ENCODE peak calls at places on chromosome 6, in eight cellular contexts. F is H1, J is SK-N-SH, T is tibial nerve, B is sigmoid colon, V is suprapubic skin, M is HepG2, L is transverse colon. D is an unnamed sample.

GRCh38 chr6:1596088-1596852 is 13.4 kb upstream of the FOXC1 start:
- DNase-seq in F (peak; percentile 87), J (peak; percentile 91), T (no peak), B (peak; percentile 76), V (peak; percentile 91), M (peak; percentile 50), L (peak; percentile 55), D (peak; percentile 57)

GRCh38 chr6:149766156-149766768 is 16.7 kb downstream of the PCMT1 start:
- DNase-seq in F (no peak), J (no peak), T (no peak), B (no peak), V (no peak), M (no peak), L (no peak), D (no peak)

GRCh38 chr6:50543666-50544065 is 169.7 kb upstream of the TFAP2D start:
- DNase-seq in F (no peak), J (no peak), T (no peak), B (no peak), V (no peak), M (no peak), L (no peak), D (no peak)

GRCh38 chr6:152086223-152086873 is 278.9 kb downstream of the ESR1 start:
- DNase-seq in F (no peak), J (no peak), T (no peak), B (no peak), V (no peak), M (no peak), L (no peak), D (no peak)

GRCh38 chr6:126664271-126664670 is 324.4 kb downstream of the CENPW start:
- DNase-seq in F (no peak), J (no peak), T (no peak), B (no peak), V (no peak), M (no peak), L (no peak), D (no peak)

GRCh38 chr6:160197662-160198061 is 61.0 kb downstream of the SLC22A2 start:
- DNase-seq in F (no peak), J (no peak), T (no peak), B (no peak), V (no peak), M (no peak), L (no peak), D (no peak)

GRCh38 chr6:125120054-125120590 is 33.5 kb upstream of the TPD52L1 start:
- DNase-seq in F (no peak), J (no peak), T (no peak), B (no peak), V (no peak), M (no peak), L (no peak), D (no peak)

GRCh38 chr6:166112580-166112979 is 55.1 kb downstream of the TBXT start:
- DNase-seq in F (no peak), J (no peak), T (no peak), B (no peak), V (no peak), M (peak; percentile 15), L (no peak), D (no peak)

GRCh38 chr6:15244605-15245360 is 1.1 kb upstream of the JARID2 start:
- DNase-seq in F (peak; percentile 67), J (no peak), T (peak; percentile 69), B (peak; percentile 95), V (peak; percentile 93), M (peak; percentile 55), L (peak; percentile 84), D (peak; percentile 89)

GRCh38 chr6:131459005-131459404 is 114.0 kb upstream of the ARG1 start:
- DNase-seq in F (no peak), J (no peak), T (no peak), B (no peak), V (no peak), M (no peak), L (no peak), D (no peak)

GRCh38 chr6:39815356-39815755 is 23.2 kb downstream of the DAAM2 start:
- DNase-seq in F (no peak), J (no peak), T (no peak), B (no peak), V (no peak), M (no peak), L (no peak), D (no peak)

GRCh38 chr6:145139451-145139850 is 595.9 kb downstream of the EPM2A start:
- DNase-seq in F (no peak), J (peak; percentile 4), T (no peak), B (no peak), V (no peak), M (no peak), L (no peak), D (no peak)

GRCh38 chr6:147015674-147016073 is 188.5 kb upstream of the STXBP5 start:
- DNase-seq in F (no peak), J (no peak), T (no peak), B (no peak), V (peak; percentile 67), M (no peak), L (no peak), D (no peak)

DNA sequence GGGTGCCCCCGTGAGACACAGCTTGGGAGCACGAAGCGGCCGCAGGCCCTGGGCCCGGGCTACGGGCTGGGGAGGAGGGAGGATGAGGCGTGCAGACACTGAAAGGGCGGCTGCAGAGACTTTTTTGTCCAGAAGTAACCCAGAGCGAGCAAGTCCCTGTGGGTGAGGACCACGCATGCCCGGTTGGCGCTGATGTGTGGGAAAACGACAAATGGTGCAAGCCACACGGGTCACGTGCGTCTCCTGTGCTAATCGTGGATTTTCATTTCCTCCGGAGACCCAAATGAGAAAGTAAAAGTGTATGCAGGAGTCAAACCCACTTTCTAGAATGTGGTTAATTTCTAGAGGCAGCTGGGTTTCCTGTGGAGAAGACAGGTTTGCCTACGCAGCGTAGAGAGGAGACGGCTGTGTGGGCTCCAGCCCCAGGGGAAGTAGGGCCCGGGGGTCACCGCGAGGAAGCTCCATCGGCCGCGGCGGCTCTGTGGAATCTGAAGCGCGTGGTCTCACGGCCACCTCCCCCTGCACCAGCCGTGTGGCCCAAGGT is 19.0 kb downstream of the DLL1 start:
- DNase-seq in F (no peak), J (no peak), T (no peak), B (no peak), V (no peak), M (no peak), L (peak; percentile 59), D (no peak)
- TF ChIP-seq EP300 in F (no peak), J (no peak), T (no peak), B (no peak), V (no peak), M (no peak), L (no peak), D (no peak)

DNA sequence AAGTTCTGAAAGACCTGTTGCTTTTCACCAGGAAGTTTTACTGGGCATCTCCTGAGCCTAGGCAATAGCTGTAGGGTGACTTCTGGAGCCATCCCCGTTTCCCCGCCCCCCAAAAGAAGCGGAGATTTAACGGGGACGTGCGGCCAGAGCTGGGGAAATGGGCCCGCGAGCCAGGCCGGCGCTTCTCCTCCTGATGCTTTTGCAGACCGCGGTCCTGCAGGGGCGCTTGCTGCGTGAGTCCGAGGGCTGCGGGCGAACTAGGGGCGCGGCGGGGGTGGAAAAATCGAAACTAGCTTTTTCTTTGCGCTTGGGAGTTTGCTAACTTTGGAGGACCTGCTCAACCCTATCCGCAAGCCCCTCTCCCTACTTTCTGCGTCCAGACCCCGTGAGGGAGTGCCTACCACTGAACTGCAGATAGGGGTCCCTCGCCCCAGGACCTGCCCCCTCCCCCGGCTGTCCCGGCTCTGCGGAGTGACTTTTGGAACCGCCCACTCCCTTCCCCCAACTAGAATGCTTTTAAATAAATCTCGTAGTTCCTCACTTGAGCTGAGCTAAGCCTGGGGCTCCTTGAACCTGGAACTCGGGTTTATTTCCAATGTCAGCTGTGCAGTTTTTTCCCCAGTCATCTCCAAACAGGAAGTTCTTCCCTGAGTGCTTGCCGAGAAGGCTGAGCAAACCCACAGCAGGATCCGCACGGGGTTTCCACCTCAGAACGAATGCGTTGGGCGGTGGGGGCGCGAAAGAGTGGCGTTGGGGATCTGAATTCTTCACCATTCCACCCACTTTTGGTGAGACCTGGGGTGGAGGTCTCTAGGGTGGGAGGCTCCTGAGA is at the start of gene HFE:
- DNase-seq in F (peak; percentile 73), J (no peak), T (no peak), B (peak; percentile 81), V (peak; percentile 84), M (peak; percentile 55), L (peak; percentile 57), D (peak; percentile 69)
- TF ChIP-seq CTCF in F (no peak), J (no peak), T (no peak), B (no peak), V (no peak), M (peak; percentile 24), L (no peak), D (no peak)

DNA sequence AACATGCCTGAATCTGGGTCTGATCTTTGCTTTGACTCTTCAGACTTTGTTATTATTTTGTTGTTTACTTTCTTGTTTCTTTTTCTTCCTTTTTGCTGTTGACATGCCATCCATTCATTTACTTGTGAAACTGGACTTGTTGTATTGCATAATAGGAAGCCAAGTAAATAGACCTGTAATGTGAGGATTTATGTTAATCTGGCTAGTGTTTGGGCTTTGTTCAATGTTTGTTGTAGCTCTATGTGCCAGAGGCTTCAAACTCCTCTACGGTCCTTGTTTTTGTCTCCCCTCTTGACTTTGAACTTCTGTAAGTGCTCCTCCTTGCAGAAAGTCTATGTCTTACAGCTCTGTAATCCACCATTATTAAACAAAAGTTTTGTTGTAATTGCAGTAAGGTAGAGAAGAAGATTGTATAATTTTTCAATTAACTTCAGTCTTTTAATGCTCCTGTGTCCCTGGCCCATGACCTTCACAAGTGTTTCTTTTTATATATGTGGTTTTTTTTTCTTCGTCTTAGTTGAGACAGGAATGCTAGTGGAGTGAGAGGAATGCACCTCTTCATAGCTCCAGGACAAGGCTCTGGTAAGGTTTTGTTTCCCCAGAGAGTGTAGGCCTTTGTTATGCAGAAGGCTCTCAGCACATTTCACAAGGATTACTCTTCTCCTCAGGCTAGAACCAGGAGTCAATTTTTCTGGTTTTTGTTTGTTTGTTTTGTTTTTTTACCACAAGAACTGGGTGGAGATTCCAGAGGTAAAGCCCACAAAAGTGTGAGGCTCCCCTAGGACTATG is 1061.8 kb upstream of the CITED2 start:
- DNase-seq in F (no peak), J (no peak), T (no peak), B (no peak), V (no peak), M (no peak), L (no peak), D (no peak)
- TF ChIP-seq EP300 in F (no peak), J (no peak), T (no peak), B (no peak), V (no peak), M (no peak), L (no peak), D (no peak)

GRCh38 chr6:22381810-22382512 is 85.1 kb upstream of the PRL start:
- DNase-seq in F (no peak), J (no peak), T (no peak), B (no peak), V (no peak), M (no peak), L (no peak), D (no peak)

GRCh38 chr6:22380236-22380635 is 83.4 kb upstream of the PRL start:
- DNase-seq in F (no peak), J (no peak), T (no peak), B (no peak), V (no peak), M (no peak), L (no peak), D (no peak)

DNA sequence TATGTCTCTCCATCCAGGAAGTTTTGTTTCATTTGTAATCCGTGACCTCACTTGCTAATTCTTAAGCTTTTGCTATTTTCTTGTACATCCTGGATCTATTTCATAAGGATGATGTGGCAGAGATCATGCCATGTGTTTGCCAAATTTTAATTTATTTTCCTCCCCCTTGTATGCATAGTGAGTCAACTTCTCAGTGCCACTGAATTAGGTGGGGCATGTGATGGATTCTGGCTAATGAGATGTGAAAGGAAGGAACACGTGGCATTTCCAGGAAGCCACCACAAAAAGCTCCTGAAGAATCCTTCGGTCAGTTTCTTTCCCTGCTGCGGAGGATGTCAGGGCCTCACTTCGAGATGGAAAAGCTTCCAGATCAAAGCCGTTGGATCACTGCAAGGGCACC is 86.2 kb upstream of the PRL start:
- DNase-seq in F (no peak), J (no peak), T (no peak), B (no peak), V (no peak), M (no peak), L (no peak), D (no peak)
- TF ChIP-seq CTCF in F (no peak), J (no peak), T (no peak), B (no peak), V (no peak), M (no peak), L (no peak), D (no peak)